ENCODE peak calls at places on chromosomes 13 and 19, in four cellular contexts. B, R, C and W are unnamed samples. For H3K4me1, the result is how much of the 10 kb centered on the place peaks cover.

GRCh38 chr13:23458972-23459371 is 25.5 kb upstream of the SACS start:
- DNase-seq in B (no peak), R (no peak), C (no peak), W (no peak)

GRCh38 chr19:45884682-45885555 is 1.0 kb downstream of the IRF2BP1 start:
- DNase-seq in B (no peak), R (no peak), C (no peak), W (peak)

GRCh38 chr19:35845215-35846037 is 6.9 kb downstream of the NPHS1 start:
- DNase-seq in B (no peak), R (peak), C (no peak), W (no peak)

GRCh38 chr19:2483084-2483483 is 7.2 kb downstream of the GADD45B start:
- DNase-seq in B (no peak), R (no peak), C (no peak), W (no peak)

GRCh38 chr19:18551631-18552030 is 6.0 kb upstream of the KXD1 start:
- DNase-seq in B (no peak), R (no peak), C (no peak), W (no peak)

GRCh38 chr13:94494021-94494420 is 14.5 kb upstream of the DCT start:
- DNase-seq in B (no peak), R (no peak), C (no peak), W (no peak)

GRCh38 chr13:72379581-72379980 is 347.8 kb downstream of the MZT1 start:
- DNase-seq in B (no peak), R (no peak), C (no peak), W (no peak)

GRCh38 chr13:108830916-108831315 is 201.5 kb downstream of the MYO16 start:
- DNase-seq in B (no peak), R (no peak), C (no peak), W (no peak)

GRCh38 chr19:49818691-49819331 is 722 bp downstream of the MED25 start:
- DNase-seq in B (no peak), R (no peak), C (no peak), W (no peak)

GRCh38 chr19:2790194-2790556 is 4.9 kb downstream of the THOP1 start:
- DNase-seq in B (no peak), R (no peak), C (no peak), W (no peak)

GRCh38 chr19:49020931-49021895 is 2.9 kb downstream of the CGB3 start:
- DNase-seq in B (no peak), R (no peak), C (no peak), W (no peak)

GRCh38 chr19:51001495-51001894 is at the start of gene KLK8:
- DNase-seq in B (no peak), R (no peak), C (no peak), W (peak)

GRCh38 chr19:4713384-4713951 is 10.2 kb downstream of the DPP9 start:
- DNase-seq in B (no peak), R (peak), C (peak), W (peak)

GRCh38 chr13:110379358-110379757 is 72.3 kb downstream of the COL4A2 start:
- DNase-seq in B (no peak), R (no peak), C (no peak), W (no peak)

GRCh38 chr19:52028027-52028779 is at the start of gene ZNF614:
- DNase-seq in B (peak), R (peak), C (peak), W (peak)

GRCh38 chr19:39870171-39870971 is 24.2 kb upstream of the FBL start:
- DNase-seq in B (no peak), R (no peak), C (no peak), W (no peak)

GRCh38 chr13:110826861-110827672 is 87.8 kb downstream of the ANKRD10 start:
- DNase-seq in B (no peak), R (no peak), C (no peak), W (no peak)

GRCh38 chr13:103289661-103290060 is 223.4 kb upstream of the SLC10A2 start:
- DNase-seq in B (no peak), R (no peak), C (no peak), W (no peak)

GRCh38 chr19:4577020-4577782 is 17.7 kb upstream of the SEMA6B start:
- DNase-seq in B (no peak), R (no peak), C (no peak), W (no peak)

GRCh38 chr13:46640843-46641242 is 87.9 kb downstream of the LRCH1 start:
- DNase-seq in B (no peak), R (no peak), C (no peak), W (no peak)

GRCh38 chr13:80508031-80508430 is 167.1 kb upstream of the SPRY2 start:
- DNase-seq in B (no peak), R (no peak), C (no peak), W (no peak)

GRCh38 chr13:23993439-23993980 is 96.2 kb upstream of the C1QTNF9B start:
- DNase-seq in B (no peak), R (no peak), C (no peak), W (no peak)

GRCh38 chr13:66558511-66558910 is 671.6 kb downstream of the PCDH9 start:
- DNase-seq in B (peak), R (no peak), C (no peak), W (no peak)

GRCh38 chr13:28716511-28716910 is 2.3 kb downstream of the SLC46A3 start:
- DNase-seq in B (no peak), R (peak), C (peak), W (peak)

GRCh38 chr19:15264061-15264932 is 32.0 kb upstream of the EPHX3 start:
- DNase-seq in B (peak), R (peak), C (peak), W (no peak)

GRCh38 chr19:39829702-39830275 is 4.2 kb downstream of the DYRK1B start:
- DNase-seq in B (no peak), R (no peak), C (no peak), W (no peak)

GRCh38 chr19:54523403-54523802 is 20.8 kb downstream of the LAIR2 start:
- DNase-seq in B (no peak), R (no peak), C (no peak), W (peak)

GRCh38 chr19:50492303-50493052 is 15.8 kb upstream of the GARIN5A start:
- DNase-seq in B (no peak), R (no peak), C (no peak), W (no peak)

GRCh38 chr13:21735621-21736401 is 64.9 kb downstream of the FGF9 start:
- DNase-seq in B (no peak), R (no peak), C (peak), W (no peak)

GRCh38 chr13:34358811-34359513 is 541.0 kb downstream of the RFC3 start:
- DNase-seq in B (no peak), R (no peak), C (no peak), W (peak)

DNA sequence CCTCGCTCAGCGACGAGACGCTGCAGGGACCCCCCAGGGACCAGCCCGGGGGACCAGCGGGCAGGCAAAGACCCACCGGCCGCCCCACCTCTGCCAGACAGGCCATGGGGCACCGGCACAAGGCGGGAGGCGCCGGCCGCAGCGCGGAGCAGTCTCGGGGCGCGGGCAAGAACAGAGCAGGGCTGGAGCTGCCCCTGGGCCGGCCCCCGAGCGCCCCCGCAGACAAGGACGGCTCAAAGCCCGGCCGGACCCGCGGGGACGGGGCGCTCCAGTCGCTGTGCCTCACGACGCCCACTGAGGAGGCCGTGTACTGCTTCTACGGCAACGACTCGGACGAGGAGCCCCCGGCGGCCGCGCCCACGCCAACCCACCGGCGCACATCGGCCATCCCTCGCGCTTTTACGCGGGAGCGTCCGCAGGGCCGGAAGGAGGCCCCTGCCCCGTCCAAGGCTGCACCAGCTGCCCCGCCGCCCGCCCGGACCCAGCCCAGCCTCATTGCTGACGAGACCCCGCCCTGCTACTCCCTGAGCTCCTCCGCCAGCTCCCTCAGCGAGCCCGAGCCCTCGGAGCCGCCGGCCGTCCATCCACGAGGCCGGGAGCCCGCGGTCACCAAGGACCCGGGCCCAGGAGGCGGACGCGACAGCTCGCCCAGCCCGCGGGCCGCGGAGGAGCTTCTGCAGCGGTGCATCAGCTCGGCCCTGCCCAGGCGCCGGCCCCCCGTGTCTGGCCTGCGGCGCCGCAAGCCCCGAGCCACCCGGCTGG is 11.3 kb downstream of the C19orf25 start:
- DNase-seq in B (no peak), R (no peak), C (no peak), W (no peak)
- H3K4me1 ChIP-seq in B (under half), R (under half), C (half or more), W (under half)

DNA sequence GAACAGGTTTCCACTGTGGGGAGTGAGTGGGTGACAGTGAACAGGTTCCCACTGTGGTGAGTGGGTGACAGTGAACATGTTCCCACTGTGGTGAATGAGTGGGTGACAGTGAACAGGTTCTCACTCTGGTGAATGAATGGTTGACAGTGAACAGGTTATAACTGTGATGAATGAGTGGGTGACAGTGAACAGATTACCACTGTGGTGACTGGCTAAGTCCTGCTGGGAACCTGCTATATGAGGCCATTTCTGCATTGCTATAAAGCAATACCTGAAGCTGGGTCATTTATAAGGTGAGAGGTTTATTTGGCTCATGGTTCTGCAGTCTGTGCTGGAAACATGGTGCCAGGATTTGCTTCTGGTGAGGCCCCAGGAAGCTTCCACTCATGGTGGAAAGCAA is 637.1 kb downstream of the UQCRFS1 start:
- DNase-seq in B (no peak), R (no peak), C (no peak), W (no peak)
- H3K4me1 ChIP-seq in B (under half), R (under half), C (under half), W (under half)

DNA sequence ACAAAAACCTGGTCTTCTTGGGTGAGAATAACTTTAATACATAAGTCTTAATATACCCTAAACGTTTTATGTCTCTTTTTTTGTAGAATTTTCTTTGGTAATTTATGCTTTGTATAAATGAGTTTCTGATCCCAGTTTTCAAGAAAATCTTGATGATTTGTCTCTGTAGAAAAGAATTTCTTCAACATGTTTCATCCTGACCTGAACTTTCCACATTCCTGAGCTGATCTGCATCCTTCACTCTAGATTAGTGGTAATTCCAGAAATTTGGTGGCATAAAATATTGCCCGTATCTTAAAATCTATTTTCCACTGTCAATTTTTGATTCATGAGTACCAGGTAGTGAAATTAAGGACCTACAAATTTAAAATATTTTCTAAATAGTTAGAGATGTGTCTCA is 16.3 kb downstream of the ZNF714 start:
- DNase-seq in B (no peak), R (no peak), C (no peak), W (no peak)
- H3K4me1 ChIP-seq in B (under half), R (under half), C (under half), W (under half)

DNA sequence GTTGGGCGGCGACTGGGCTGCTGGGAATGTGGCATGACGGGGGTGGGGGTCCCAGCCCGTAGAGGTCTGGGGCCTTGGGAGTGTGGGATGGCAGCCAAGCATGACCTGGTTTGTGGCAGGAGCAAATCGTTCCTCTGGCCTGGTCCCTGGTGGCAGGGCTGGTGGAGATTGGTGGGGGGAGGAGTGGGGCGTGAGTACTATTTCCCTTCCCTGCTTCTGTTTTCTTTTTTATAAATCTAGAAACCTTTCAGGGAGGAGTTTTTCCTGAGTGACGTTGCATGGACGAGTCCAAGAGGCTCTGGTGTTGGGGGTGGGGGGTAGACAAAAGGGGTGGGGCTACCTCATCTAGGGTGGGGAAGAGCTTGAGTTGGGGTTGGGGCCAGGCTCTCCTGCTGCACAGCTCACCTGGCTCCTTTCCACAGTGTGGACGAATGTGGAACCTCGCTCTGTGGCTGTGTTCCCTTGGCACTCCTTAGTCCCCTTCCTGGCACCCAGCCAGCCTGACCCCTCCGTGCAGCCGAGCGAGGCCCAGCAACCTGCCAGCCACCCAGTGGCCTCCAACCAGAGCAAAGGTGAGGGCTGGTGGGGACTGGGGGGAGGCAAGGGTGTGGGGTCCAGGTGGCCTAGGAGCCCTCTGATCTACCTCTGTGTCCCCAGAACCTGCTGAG is 15.4 kb upstream of the PRR19 start:
- DNase-seq in B (no peak), R (no peak), C (peak), W (no peak)
- H3K4me1 ChIP-seq in B (under half), R (half or more), C (under half), W (under half)

GRCh38 chr19:55637534-55637933 is 3.3 kb upstream of the ZNF580 start:
- DNase-seq in B (no peak), R (no peak), C (no peak), W (no peak)
- H3K4me1 ChIP-seq in B (under half), R (half or more), C (half or more), W (under half)

DNA sequence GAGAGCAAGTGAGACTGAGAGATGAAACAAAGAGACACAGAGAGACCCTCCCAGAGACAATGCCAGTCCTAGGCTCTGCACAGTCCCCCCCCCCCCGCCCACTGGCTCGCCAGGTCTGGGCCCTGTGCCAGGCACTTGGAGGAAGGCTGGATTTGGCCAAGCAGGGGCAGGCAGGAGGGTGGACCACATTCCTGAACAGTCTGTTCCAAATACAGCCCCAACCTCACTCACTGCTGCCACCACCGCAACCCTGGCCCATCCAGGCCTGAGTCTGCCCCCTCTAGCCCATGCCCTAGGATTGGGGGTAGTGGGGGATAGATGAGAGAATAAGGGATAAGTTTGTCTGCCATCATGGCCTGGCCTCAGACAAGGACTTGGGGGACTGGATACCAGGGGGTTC is 19.0 kb downstream of the CYP2F1 start:
- DNase-seq in B (no peak), R (no peak), C (no peak), W (no peak)
- H3K4me1 ChIP-seq in B (under half), R (under half), C (under half), W (under half)

GRCh38 chr13:98174321-98174720 is 2.7 kb downstream of the RNF113B start:
- DNase-seq in B (no peak), R (no peak), C (no peak), W (no peak)
- H3K4me1 ChIP-seq in B (under half), R (under half), C (under half), W (under half)

DNA sequence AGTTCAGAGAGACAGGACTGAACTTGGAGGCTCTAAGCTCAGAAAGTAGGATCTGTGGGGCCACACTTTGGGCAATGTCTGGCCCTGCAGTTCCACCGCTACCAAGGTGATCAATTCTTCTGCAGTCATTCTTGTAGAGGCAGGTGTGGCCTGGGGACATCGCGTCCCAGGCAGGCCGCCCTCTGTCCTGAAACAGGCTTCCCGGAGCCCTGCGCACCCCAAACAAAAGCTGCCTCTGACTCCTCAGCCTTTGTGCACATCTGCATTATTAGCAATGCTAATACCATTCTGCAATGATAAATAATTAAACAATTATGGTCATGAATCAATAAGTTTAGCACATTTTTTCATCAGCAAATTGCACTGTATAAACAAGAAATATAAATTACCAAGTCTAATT is 160.2 kb downstream of the URI1 start:
- DNase-seq in B (no peak), R (no peak), C (no peak), W (no peak)
- H3K4me1 ChIP-seq in B (under half), R (under half), C (under half), W (under half)